ENCODE peak calls at places on chromosomes 1 and 21, in nine cellular contexts. I is CD8-positive, alpha-beta T cell; J is endodermal cell; V is heart left ventricle; Y is endothelial cell of umbilical vein; A is colonic mucosa; P is suprapubic skin; S is fibroblast of lung; R is GM23338. T is an unnamed sample.

GRCh38 chr1:30754684-30755171 is 2.8 kb downstream of the LAPTM5 start:
- DNase-seq in I (no peak), A (no peak), V (no peak), Y (no peak), J (no peak), P (no peak), S (no peak), R (no peak), T (no peak)

GRCh38 chr21:43758132-43758619 is 17.9 kb downstream of the CSTB start:
- DNase-seq in Y (no peak), A (no peak), P (no peak), S (peak; percentile 51), V (no peak), J (no peak), I (no peak), R (no peak), T (no peak)

GRCh38 chr1:109252167-109252892 is 3.0 kb downstream of the CELSR2 start:
- DNase-seq in I (no peak), V (no peak), S (no peak), R (no peak), J (no peak), P (no peak), Y (no peak), A (no peak), T (no peak)

GRCh38 chr1:168920456-168921094 is 185.9 kb upstream of the ATP1B1 start:
- DNase-seq in A (no peak), Y (peak; percentile 90), R (no peak), P (no peak), S (no peak), V (peak; percentile 59), J (no peak), I (no peak), T (no peak)

GRCh38 chr1:59452026-59452425 is 155.1 kb downstream of the FGGY start:
- DNase-seq in S (no peak), I (no peak), V (no peak), P (no peak), R (no peak), J (no peak), Y (no peak), A (no peak), T (no peak)

GRCh38 chr1:115215703-115216521 is 122.1 kb downstream of the NGF start:
- DNase-seq in S (peak; percentile 36), P (no peak), I (no peak), Y (no peak), R (peak; percentile 16), A (no peak), V (no peak), J (no peak), T (no peak)

GRCh38 chr1:23283660-23284602 is 60.2 kb downstream of the HNRNPR start:
- DNase-seq in A (no peak), J (no peak), S (peak; percentile 73), R (no peak), P (no peak), I (no peak), Y (no peak), V (no peak), T (no peak)

GRCh38 chr1:155166373-155167165 is 6.5 kb downstream of the KRTCAP2 start:
- DNase-seq in A (peak; percentile 31), S (no peak), R (peak; percentile 88), P (peak; percentile 80), Y (peak; percentile 86), I (no peak), V (peak; percentile 89), J (peak; percentile 73), T (no peak)

GRCh38 chr1:12435639-12436344 is 182.2 kb downstream of the DHRS3 start:
- DNase-seq in I (no peak), S (peak; percentile 75), A (no peak), R (no peak), J (no peak), V (no peak), Y (peak; percentile 96), P (no peak), T (no peak)

GRCh38 chr1:182246783-182247182 is 144.8 kb downstream of the GLUL start:
- DNase-seq in Y (no peak), S (no peak), R (no peak), A (no peak), V (no peak), J (no peak), P (no peak), I (no peak), T (no peak)

GRCh38 chr1:18875107-18875795 is 15.8 kb upstream of the TAS1R2 start:
- DNase-seq in Y (peak; percentile 77), J (peak; percentile 98), A (peak; percentile 85), P (peak; percentile 89), S (peak; percentile 73), R (peak; percentile 91), I (peak; percentile 45), V (peak; percentile 56), T (no peak)

GRCh38 chr1:213244664-213245091 is 193.6 kb downstream of the RPS6KC1 start:
- DNase-seq in I (no peak), V (no peak), J (peak; percentile 53), P (no peak), S (peak; percentile 35), Y (peak; percentile 68), R (peak; percentile 73), A (peak; percentile 22), T (no peak)

GRCh38 chr1:26112407-26112775 is 767 bp downstream of the PDIK1L start:
- DNase-seq in S (no peak), P (no peak), R (no peak), V (no peak), J (no peak), I (no peak), A (no peak), Y (peak; percentile 46), T (no peak)

GRCh38 chr1:41540886-41541591 is 56.6 kb upstream of the EDN2 start:
- DNase-seq in R (no peak), P (peak; percentile 66), J (no peak), Y (no peak), A (no peak), I (no peak), V (peak; percentile 4), S (peak; percentile 61), T (peak; percentile 42)

GRCh38 chr21:30194701-30195299 is 21.1 kb downstream of the CLDN8 start:
- DNase-seq in P (no peak), I (no peak), Y (no peak), A (peak; percentile 47), R (peak; percentile 81), J (peak; percentile 54), S (no peak), V (no peak), T (no peak)

GRCh38 chr1:74773540-74773939 is 40.6 kb downstream of the TYW3 start:
- DNase-seq in S (no peak), J (no peak), P (no peak), I (no peak), A (no peak), R (no peak), V (no peak), Y (no peak), T (no peak)
- TF ChIP-seq CTCF in S (no peak), J (no peak), P (no peak), I (no peak), A (no peak), R (no peak), V (no peak), Y (no peak), T (no peak)

GRCh38 chr1:34781071-34781843 is at the start of gene GJB3:
- DNase-seq in S (peak; percentile 15), A (peak; percentile 47), P (peak; percentile 72), J (peak; percentile 81), V (no peak), Y (no peak), R (peak; percentile 71), I (no peak), T (no peak)
- H3K27me3 ChIP-seq in S (peaks cover 28% of the 10 kb centered on the region), A (peaks cover 12% of the 10 kb centered on the region), P (peaks cover 22% of the 10 kb centered on the region), J (peaks cover 27% of the 10 kb centered on the region), V (peaks cover 27% of the 10 kb centered on the region), Y (peaks cover 27% of the 10 kb centered on the region), R (peaks cover 37% of the 10 kb centered on the region), I (peaks cover 9% of the 10 kb centered on the region), T (peaks cover 6% of the 10 kb centered on the region)

GRCh38 chr1:204494281-204495077 is at the start of gene PIK3C2B:
- DNase-seq in Y (peak; percentile 88), S (peak; percentile 78), J (peak; percentile 94), R (peak; percentile 91), A (peak; percentile 82), I (peak; percentile 55), V (peak; percentile 87), P (peak; percentile 92), T (peak; percentile 88)
- TF ChIP-seq CTCF in Y (peak; percentile 49), S (peak; percentile 23), J (peak; percentile 75), R (peak; percentile 42), A (peak; percentile 29), I (no peak), V (peak; percentile 53), P (peak; percentile 76), T (peak; percentile 55)

DNA sequence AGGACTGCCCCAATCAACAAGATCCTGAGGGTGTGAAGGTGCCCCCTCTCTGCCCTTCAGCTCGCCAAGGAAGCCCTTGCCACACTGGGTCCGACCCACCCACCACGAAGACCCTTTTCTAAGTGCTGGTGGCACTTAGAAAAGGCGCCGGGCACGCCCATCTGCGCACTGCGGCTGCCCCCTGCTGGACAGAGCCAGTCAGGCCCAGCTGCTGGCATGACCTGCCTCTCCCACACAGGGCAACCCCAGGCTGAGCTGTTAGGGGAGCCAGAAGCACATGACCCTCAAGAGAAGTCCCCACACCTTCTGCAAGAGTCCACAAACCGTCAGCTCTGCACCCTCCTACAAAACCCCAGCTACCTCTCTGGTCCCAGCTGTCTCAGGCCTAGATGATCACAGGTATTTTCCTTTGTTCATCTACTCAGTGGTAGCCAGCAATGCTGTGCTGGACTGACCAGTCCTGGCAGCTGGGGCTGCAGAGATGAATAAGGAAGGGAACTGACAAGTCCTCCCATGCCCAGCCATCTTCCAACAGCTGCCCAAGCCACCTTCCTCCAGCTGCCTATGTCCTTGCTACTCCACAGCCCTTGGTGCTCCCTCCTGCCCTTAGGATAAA is 40.0 kb upstream of the ZC3H12A start:
- DNase-seq in V (peak; percentile 43), P (no peak), J (peak; percentile 94), R (peak; percentile 84), I (peak; percentile 61), S (peak; percentile 20), Y (peak; percentile 48), A (peak; percentile 64), T (no peak)
- H3K27me3 ChIP-seq in V (no peaks in the 10 kb centered on the region), P (peaks cover 39% of the 10 kb centered on the region), J (no peaks in the 10 kb centered on the region), R (no peaks in the 10 kb centered on the region), I (no peaks in the 10 kb centered on the region), S (peaks cover 10% of the 10 kb centered on the region), Y (no peaks in the 10 kb centered on the region), A (no peaks in the 10 kb centered on the region), T (no peaks in the 10 kb centered on the region)

GRCh38 chr1:192668434-192668983 is 32.6 kb downstream of the RGS13 start:
- DNase-seq in P (no peak), V (no peak), A (peak; percentile 23), S (no peak), R (no peak), J (no peak), I (no peak), Y (no peak), T (no peak)
- TF ChIP-seq CTCF in P (no peak), V (no peak), A (no peak), S (no peak), R (no peak), J (no peak), I (no peak), Y (no peak), T (no peak)